ENCODE peak calls at places on chromosome 18, in ten cellular contexts. One of them, this sample, is unnamed.

GRCh38 chr18:48018806-48019295 is 88.4 kb upstream of the SMAD2 start:
- DNase-seq in non-pigmented ciliary epithelial cell: no peak
- DNase-seq in T-helper 17 cell: no peak
- DNase-seq in neuronal stem cell: no peak
- DNase-seq in MM.1S: no peak
- DNase-seq in myocyte: no peak
- DNase-seq in T-helper 2 cell: no peak
- DNase-seq in sigmoid colon: no peak
- DNase-seq in A549: no peak
- DNase-seq in T-helper 22 cell: no peak
- DNase-seq in this sample: no peak

GRCh38 chr18:24176727-24177416 is 38.0 kb downstream of the CABYR start:
- DNase-seq in non-pigmented ciliary epithelial cell: no peak
- DNase-seq in T-helper 17 cell: peak
- DNase-seq in neuronal stem cell: peak
- DNase-seq in MM.1S: peak
- DNase-seq in myocyte: peak
- DNase-seq in T-helper 2 cell: no peak
- DNase-seq in sigmoid colon: peak
- DNase-seq in A549: peak
- DNase-seq in T-helper 22 cell: no peak
- DNase-seq in this sample: no peak

GRCh38 chr18:35117951-35118411 is 76.8 kb downstream of the MAPRE2 start:
- DNase-seq in non-pigmented ciliary epithelial cell: no peak
- DNase-seq in T-helper 17 cell: no peak
- DNase-seq in neuronal stem cell: no peak
- DNase-seq in MM.1S: no peak
- DNase-seq in myocyte: peak
- DNase-seq in T-helper 2 cell: no peak
- DNase-seq in sigmoid colon: peak
- DNase-seq in A549: no peak
- DNase-seq in T-helper 22 cell: no peak
- DNase-seq in this sample: no peak

GRCh38 chr18:34943587-34943986 is 97.6 kb upstream of the MAPRE2 start:
- DNase-seq in non-pigmented ciliary epithelial cell: no peak
- DNase-seq in T-helper 17 cell: no peak
- DNase-seq in neuronal stem cell: no peak
- DNase-seq in MM.1S: no peak
- DNase-seq in myocyte: no peak
- DNase-seq in T-helper 2 cell: no peak
- DNase-seq in sigmoid colon: no peak
- DNase-seq in A549: no peak
- DNase-seq in T-helper 22 cell: no peak
- DNase-seq in this sample: no peak

GRCh38 chr18:23671564-23671963 is 8.9 kb upstream of the ANKRD29 start:
- DNase-seq in non-pigmented ciliary epithelial cell: no peak
- DNase-seq in T-helper 17 cell: no peak
- DNase-seq in neuronal stem cell: no peak
- DNase-seq in MM.1S: no peak
- DNase-seq in myocyte: no peak
- DNase-seq in T-helper 2 cell: no peak
- DNase-seq in sigmoid colon: peak
- DNase-seq in A549: no peak
- DNase-seq in T-helper 22 cell: no peak
- DNase-seq in this sample: no peak

GRCh38 chr18:74662622-74663021 is 65.0 kb downstream of the ZNF407 start:
- DNase-seq in non-pigmented ciliary epithelial cell: no peak
- DNase-seq in T-helper 17 cell: no peak
- DNase-seq in neuronal stem cell: no peak
- DNase-seq in MM.1S: no peak
- DNase-seq in myocyte: no peak
- DNase-seq in T-helper 2 cell: no peak
- DNase-seq in sigmoid colon: no peak
- DNase-seq in A549: no peak
- DNase-seq in T-helper 22 cell: no peak
- DNase-seq in this sample: no peak

GRCh38 chr18:34529358-34530335 is 180.5 kb upstream of the DTNA start:
- DNase-seq in non-pigmented ciliary epithelial cell: no peak
- DNase-seq in T-helper 17 cell: no peak
- DNase-seq in neuronal stem cell: no peak
- DNase-seq in MM.1S: no peak
- DNase-seq in myocyte: no peak
- DNase-seq in T-helper 2 cell: no peak
- DNase-seq in sigmoid colon: no peak
- DNase-seq in A549: no peak
- DNase-seq in T-helper 22 cell: no peak
- DNase-seq in this sample: no peak

GRCh38 chr18:44541159-44541558 is 139.5 kb upstream of the SETBP1 start:
- DNase-seq in non-pigmented ciliary epithelial cell: no peak
- DNase-seq in T-helper 17 cell: no peak
- DNase-seq in neuronal stem cell: no peak
- DNase-seq in MM.1S: no peak
- DNase-seq in myocyte: no peak
- DNase-seq in T-helper 2 cell: no peak
- DNase-seq in sigmoid colon: no peak
- DNase-seq in A549: no peak
- DNase-seq in T-helper 22 cell: no peak
- DNase-seq in this sample: no peak

GRCh38 chr18:3104190-3105054 is 91.5 kb upstream of the LPIN2 start:
- DNase-seq in non-pigmented ciliary epithelial cell: peak
- DNase-seq in T-helper 17 cell: no peak
- DNase-seq in neuronal stem cell: no peak
- DNase-seq in MM.1S: no peak
- DNase-seq in myocyte: no peak
- DNase-seq in T-helper 2 cell: no peak
- DNase-seq in sigmoid colon: no peak
- DNase-seq in A549: no peak
- DNase-seq in T-helper 22 cell: no peak
- DNase-seq in this sample: no peak

GRCh38 chr18:54075681-54076080 is 148.8 kb downstream of the MBD2 start:
- DNase-seq in non-pigmented ciliary epithelial cell: no peak
- DNase-seq in T-helper 17 cell: no peak
- DNase-seq in neuronal stem cell: no peak
- DNase-seq in MM.1S: no peak
- DNase-seq in myocyte: no peak
- DNase-seq in T-helper 2 cell: no peak
- DNase-seq in sigmoid colon: no peak
- DNase-seq in A549: no peak
- DNase-seq in T-helper 22 cell: no peak
- DNase-seq in this sample: no peak

GRCh38 chr18:453399-453798 is 47.1 kb downstream of the COLEC12 start:
- DNase-seq in non-pigmented ciliary epithelial cell: no peak
- DNase-seq in T-helper 17 cell: no peak
- DNase-seq in neuronal stem cell: no peak
- DNase-seq in MM.1S: no peak
- DNase-seq in myocyte: no peak
- DNase-seq in T-helper 2 cell: no peak
- DNase-seq in sigmoid colon: no peak
- DNase-seq in A549: no peak
- DNase-seq in T-helper 22 cell: no peak
- DNase-seq in this sample: no peak

This sample was measured in effector CD8-positive, alpha-beta T cell.